ENCODE peak calls at places on chromosomes 1 and 21, in six cellular contexts. E, O, Z, U, S and D are unnamed samples.

GRCh38 chr1:1978108-1978507 is 25.5 kb downstream of the CFAP74 start:
- DNase-seq in E (no peak), O (no peak), Z (no peak), U (no peak), S (no peak), D (no peak)

GRCh38 chr21:34612557-34612956 is 2.4 kb downstream of the RCAN1 start:
- DNase-seq in E (no peak), O (no peak), Z (no peak), U (no peak), S (no peak), D (no peak)

GRCh38 chr21:45030637-45031218 is 43.7 kb upstream of the ADARB1 start:
- DNase-seq in E (no peak), O (no peak), Z (no peak), U (peak; percentile 41), S (no peak), D (no peak)

GRCh38 chr1:147515046-147515869 is 26.0 kb upstream of the BCL9 start:
- DNase-seq in E (no peak), O (no peak), Z (no peak), U (peak; percentile 29), S (peak; percentile 41), D (no peak)

GRCh38 chr1:223229756-223230155 is 86.7 kb upstream of the TLR5 start:
- DNase-seq in E (no peak), O (no peak), Z (no peak), U (no peak), S (no peak), D (no peak)

GRCh38 chr1:41401899-41402298 is 40.7 kb downstream of the FOXO6 start:
- DNase-seq in E (no peak), O (no peak), Z (no peak), U (no peak), S (no peak), D (no peak)

GRCh38 chr1:844472-845026 is 79.2 kb upstream of the SAMD11 start:
- DNase-seq in E (no peak), O (no peak), Z (no peak), U (no peak), S (no peak), D (no peak)

GRCh38 chr1:226637147-226637935 is 88.8 kb downstream of the STUM start:
- DNase-seq in E (no peak), O (no peak), Z (peak; percentile 54), U (peak; percentile 65), S (no peak), D (peak; percentile 38)

GRCh38 chr1:8567146-8567545 is 249.2 kb downstream of the SLC45A1 start:
- DNase-seq in E (no peak), O (no peak), Z (no peak), U (peak; percentile 37), S (peak; percentile 84), D (no peak)

GRCh38 chr1:155048449-155049334 is 2.4 kb upstream of the ADAM15 start:
- DNase-seq in E (no peak), O (no peak), Z (no peak), U (no peak), S (no peak), D (no peak)

GRCh38 chr1:28927442-28928305 is 13.3 kb downstream of the EPB41 start:
- DNase-seq in E (no peak), O (no peak), Z (no peak), U (peak; percentile 15), S (peak; percentile 59), D (peak; percentile 19)

GRCh38 chr1:239816090-239816812 is 275.4 kb upstream of the FMN2 start:
- DNase-seq in E (peak; percentile 70), O (peak; percentile 73), Z (peak; percentile 70), U (peak; percentile 17), S (peak; percentile 55), D (peak; percentile 23)

GRCh38 chr1:232662910-232663309 is 33.0 kb upstream of the SIPA1L2 start:
- DNase-seq in E (no peak), O (no peak), Z (no peak), U (no peak), S (no peak), D (no peak)

GRCh38 chr21:35274923-35275322 is 225.8 kb upstream of the RUNX1 start:
- DNase-seq in E (no peak), O (no peak), Z (no peak), U (no peak), S (no peak), D (no peak)

GRCh38 chr21:26389971-26390641 is 183.0 kb downstream of the CYYR1 start:
- DNase-seq in E (peak; percentile 88), O (peak; percentile 85), Z (no peak), U (peak; percentile 86), S (peak; percentile 21), D (no peak)

GRCh38 chr1:193417945-193418744 is 231.7 kb upstream of the B3GALT2 start:
- DNase-seq in E (no peak), O (peak; percentile 14), Z (no peak), U (peak; percentile 67), S (peak; percentile 58), D (no peak)

GRCh38 chr21:41370840-41371697 is 9.2 kb downstream of the MX2 start:
- DNase-seq in E (no peak), O (no peak), Z (no peak), U (no peak), S (no peak), D (no peak)

GRCh38 chr1:146012703-146013565 is 8.6 kb downstream of the HJV start:
- DNase-seq in E (no peak), O (peak; percentile 92), Z (no peak), U (peak; percentile 93), S (peak; percentile 86), D (no peak)

GRCh38 chr1:74422379-74423155 is 89.8 kb downstream of the LRRC53 start:
- DNase-seq in E (no peak), O (no peak), Z (no peak), U (no peak), S (peak; percentile 76), D (no peak)

GRCh38 chr21:36587388-36587787 is 107.5 kb upstream of the CLDN14 start:
- DNase-seq in E (no peak), O (no peak), Z (no peak), U (peak; percentile 39), S (peak; percentile 4), D (no peak)

GRCh38 chr1:11156958-11157357 is 32.2 kb upstream of the ANGPTL7 start:
- DNase-seq in E (no peak), O (no peak), Z (no peak), U (no peak), S (no peak), D (no peak)

GRCh38 chr1:41478118-41478748 is 6.2 kb downstream of the EDN2 start:
- DNase-seq in E (no peak), O (no peak), Z (no peak), U (no peak), S (no peak), D (no peak)

GRCh38 chr1:248421384-248421783 is 18.5 kb downstream of the OR2T1 start:
- DNase-seq in E (no peak), O (no peak), Z (no peak), U (peak; percentile 16), S (no peak), D (no peak)

GRCh38 chr1:78334114-78334513 is 156.7 kb upstream of the PTGFR start:
- DNase-seq in E (no peak), O (no peak), Z (no peak), U (no peak), S (peak; percentile 35), D (no peak)

GRCh38 chr1:229409616-229410369 is 24.1 kb downstream of the ACTA1 start:
- DNase-seq in E (no peak), O (no peak), Z (no peak), U (no peak), S (no peak), D (no peak)

GRCh38 chr1:209607102-209607794 is 23.7 kb downstream of the CAMK1G start:
- DNase-seq in E (no peak), O (peak; percentile 53), Z (peak; percentile 2), U (peak; percentile 59), S (peak; percentile 65), D (no peak)

GRCh38 chr1:50271968-50272578 is 151.2 kb downstream of the DMRTA2 start:
- DNase-seq in E (no peak), O (no peak), Z (peak; percentile 68), U (peak; percentile 5), S (no peak), D (peak; percentile 26)
- TF ChIP-seq CTCF in E (peak; percentile 55), O (peak; percentile 38), Z (peak; percentile 54), U (peak; percentile 21), S (peak; percentile 30), D (peak; percentile 27)

DNA sequence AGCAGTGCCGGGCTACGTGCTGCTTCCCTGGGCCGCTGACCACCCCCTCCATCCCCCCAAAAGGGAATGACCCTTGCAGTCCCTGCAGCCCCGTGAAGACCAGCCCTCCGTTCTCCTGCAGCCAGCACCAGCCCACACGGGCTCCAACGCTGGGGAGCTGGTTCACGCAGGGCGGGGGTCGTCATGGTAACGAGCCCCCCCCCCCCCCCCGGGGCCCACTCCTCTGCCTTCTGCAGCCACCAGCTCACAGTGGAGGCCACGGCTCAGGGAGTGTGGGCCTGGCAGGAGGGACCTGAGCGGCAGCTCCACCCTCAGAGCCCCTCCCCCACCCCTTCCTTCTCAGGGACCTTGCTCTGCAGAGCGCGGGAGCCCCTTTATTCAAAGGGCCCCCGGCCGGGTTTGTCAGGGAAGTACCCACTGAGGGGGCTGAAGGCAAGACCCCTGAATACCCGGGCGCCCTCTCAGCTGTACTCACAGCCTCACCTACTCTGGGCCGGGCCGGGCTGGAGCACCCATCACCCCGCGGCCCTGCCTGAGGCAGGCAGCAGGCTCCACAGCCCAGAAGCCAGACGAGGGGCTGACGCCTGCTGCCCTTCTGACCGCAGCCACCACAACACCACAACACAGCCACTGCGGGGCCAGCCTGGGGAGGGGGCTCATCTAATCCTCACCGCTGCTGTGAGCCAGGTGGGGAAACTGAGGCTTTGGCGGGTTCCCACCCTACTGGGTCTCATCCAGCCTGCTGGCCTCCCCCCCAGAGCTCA is 12.6 kb downstream of the MEGF6 start:
- DNase-seq in E (no peak), O (no peak), Z (no peak), U (no peak), S (no peak), D (peak; percentile 61)
- TF ChIP-seq CTCF in E (no peak), O (no peak), Z (no peak), U (no peak), S (no peak), D (no peak)

DNA sequence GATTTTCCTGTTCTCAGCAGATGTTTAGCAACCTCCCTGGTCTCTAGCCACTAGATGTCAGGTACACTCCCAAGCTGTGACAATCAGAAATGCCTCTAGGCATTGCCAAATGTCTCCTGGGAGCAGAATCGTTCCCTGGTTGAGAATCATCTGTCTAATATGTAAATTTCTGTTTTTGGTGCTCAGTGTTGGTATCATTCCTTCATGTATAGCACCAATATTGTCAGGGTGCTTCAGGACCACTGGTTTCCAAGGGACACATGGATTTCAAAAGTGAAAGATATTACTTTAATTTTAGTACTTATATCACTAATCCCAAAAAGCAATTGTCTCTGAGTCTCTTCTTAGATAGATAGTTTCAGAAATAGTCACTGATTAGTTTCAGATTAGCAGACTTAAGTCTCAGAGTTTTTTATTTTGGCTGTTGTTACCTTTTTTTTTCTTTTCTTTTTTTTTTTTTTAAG is 160.1 kb downstream of the PTPRC start:
- DNase-seq in E (no peak), O (no peak), Z (no peak), U (no peak), S (no peak), D (no peak)
- TF ChIP-seq CTCF in E (peak; percentile 16), O (no peak), Z (peak; percentile 11), U (no peak), S (no peak), D (no peak)

DNA sequence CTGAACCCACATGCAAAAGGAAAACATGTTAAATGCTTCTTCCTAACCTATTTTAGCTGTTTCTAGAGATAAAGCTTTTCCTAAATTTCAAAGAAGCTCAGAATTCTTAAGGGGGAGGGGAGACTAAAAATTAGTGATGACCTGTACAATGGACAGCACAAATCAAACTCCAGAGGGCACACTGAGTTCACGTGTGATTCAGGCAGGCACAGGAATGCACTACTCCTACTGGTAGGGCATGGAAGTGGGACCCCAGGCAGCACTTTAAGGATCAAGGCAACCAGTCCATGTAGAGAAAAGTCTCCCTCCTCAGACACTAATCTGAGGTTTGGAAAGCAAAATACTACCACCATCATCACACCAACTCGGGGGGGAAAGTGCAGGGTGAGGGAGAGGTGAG is 31.3 kb upstream of the CLCA4 start:
- DNase-seq in E (no peak), O (no peak), Z (no peak), U (peak; percentile 41), S (no peak), D (no peak)
- TF ChIP-seq CTCF in E (peak; percentile 65), O (peak; percentile 40), Z (peak; percentile 36), U (peak; percentile 55), S (peak; percentile 29), D (peak; percentile 36)